ENCODE peak calls at places on chromosomes 6 and 20, in five cellular contexts. Q is head of caudate nucleus; X is ELF-1; V is stimulated activated CD4-positive, alpha-beta T cell treated with anti-CD3 and anti-CD28 coated beads, Interleukin-4, amount 100 ng/mL, for 4 hours; M is H9. L is an unnamed sample.

GRCh38 chr6:117605169-117605826 is 3.0 kb upstream of the GOPC start:
- DNase-seq in Q (peak), X (no peak), V (peak), M (peak), L (peak)

GRCh38 chr6:127343753-127344659 is 597 bp upstream of the ECHDC1 start:
- DNase-seq in Q (no peak), X (peak), V (no peak), M (no peak), L (peak)

GRCh38 chr20:63008541-63009043 is 1.8 kb upstream of the BHLHE23 start:
- DNase-seq in Q (no peak), X (no peak), V (no peak), M (no peak), L (no peak)

GRCh38 chr6:43683708-43684455 is 3.7 kb downstream of the MRPS18A start:
- DNase-seq in Q (no peak), X (no peak), V (no peak), M (no peak), L (no peak)

GRCh38 chr20:63011798-63012197 is 5.0 kb upstream of the BHLHE23 start:
- DNase-seq in Q (no peak), X (no peak), V (no peak), M (no peak), L (no peak)

GRCh38 chr6:72554761-72555221 is 67.1 kb upstream of the KCNQ5 start:
- DNase-seq in Q (no peak), X (no peak), V (no peak), M (no peak), L (no peak)

GRCh38 chr20:61806314-61806713 is 259.4 kb downstream of the TAF4 start:
- DNase-seq in Q (no peak), X (no peak), V (no peak), M (no peak), L (no peak)

GRCh38 chr6:1263039-1263849 is 48.7 kb upstream of the FOXQ1 start:
- DNase-seq in Q (no peak), X (peak), V (no peak), M (peak), L (no peak)